ENCODE peak calls at places on chromosome 19, in eight cellular contexts. One of them, this sample, is unnamed.
A peak's percentile ranks its signal among the peaks of the same experiment; 100 is the strongest.

GRCh38 chr19:2547721-2548120 is 71.8 kb downstream of the GADD45B start:
- DNase-seq in tibial artery: no peak
- DNase-seq in CD4-positive, CD25-positive, alpha-beta regulatory T cell: no peak
- DNase-seq in left ventricle myocardium inferior: no peak
- DNase-seq in mesendoderm: no peak
- DNase-seq in A673: no peak
- DNase-seq in upper lobe of right lung: no peak
- DNase-seq in fibroblast of lung: no peak
- DNase-seq in this sample: no peak

GRCh38 chr19:50793558-50794065 is 3.4 kb downstream of the ACP4 start:
- DNase-seq in CD4-positive, CD25-positive, alpha-beta regulatory T cell: no peak
- DNase-seq in left ventricle myocardium inferior: no peak
- DNase-seq in A673: peak; percentile 39
- DNase-seq in fibroblast of lung: no peak
- DNase-seq in tibial artery: no peak
- DNase-seq in upper lobe of right lung: no peak
- DNase-seq in mesendoderm: no peak
- DNase-seq in this sample: no peak

GRCh38 chr19:12772323-12772722 is 3.0 kb downstream of the HOOK2 start:
- DNase-seq in fibroblast of lung: no peak
- DNase-seq in left ventricle myocardium inferior: peak; percentile 65
- DNase-seq in mesendoderm: no peak
- DNase-seq in tibial artery: no peak
- DNase-seq in A673: no peak
- DNase-seq in CD4-positive, CD25-positive, alpha-beta regulatory T cell: no peak
- DNase-seq in upper lobe of right lung: no peak
- DNase-seq in this sample: no peak

GRCh38 chr19:10975374-10976036 is 14.7 kb downstream of the SMARCA4 start:
- DNase-seq in fibroblast of lung: peak; percentile 77
- DNase-seq in CD4-positive, CD25-positive, alpha-beta regulatory T cell: no peak
- DNase-seq in A673: no peak
- DNase-seq in tibial artery: peak; percentile 78
- DNase-seq in mesendoderm: no peak
- DNase-seq in upper lobe of right lung: no peak
- DNase-seq in left ventricle myocardium inferior: peak; percentile 62
- DNase-seq in this sample: no peak

GRCh38 chr19:47152205-47152604 is 21.6 kb downstream of the SAE1 start:
- DNase-seq in tibial artery: no peak
- DNase-seq in A673: no peak
- DNase-seq in upper lobe of right lung: no peak
- DNase-seq in fibroblast of lung: no peak
- DNase-seq in mesendoderm: peak; percentile 58
- DNase-seq in CD4-positive, CD25-positive, alpha-beta regulatory T cell: no peak
- DNase-seq in left ventricle myocardium inferior: no peak
- DNase-seq in this sample: no peak

GRCh38 chr19:10254244-10254643 is 2.2 kb downstream of the MRPL4 start:
- DNase-seq in fibroblast of lung: no peak
- DNase-seq in mesendoderm: no peak
- DNase-seq in A673: no peak
- DNase-seq in left ventricle myocardium inferior: no peak
- DNase-seq in tibial artery: no peak
- DNase-seq in CD4-positive, CD25-positive, alpha-beta regulatory T cell: no peak
- DNase-seq in upper lobe of right lung: no peak
- DNase-seq in this sample: no peak

GRCh38 chr19:4031420-4031819 is 23.9 kb downstream of the PIAS4 start:
- DNase-seq in fibroblast of lung: no peak
- DNase-seq in mesendoderm: no peak
- DNase-seq in CD4-positive, CD25-positive, alpha-beta regulatory T cell: no peak
- DNase-seq in upper lobe of right lung: no peak
- DNase-seq in tibial artery: no peak
- DNase-seq in left ventricle myocardium inferior: no peak
- DNase-seq in A673: no peak
- DNase-seq in this sample: no peak

GRCh38 chr19:47239610-47240296 is 8.8 kb upstream of the BBC3 start:
- DNase-seq in left ventricle myocardium inferior: peak; percentile 40
- DNase-seq in upper lobe of right lung: peak; percentile 75
- DNase-seq in CD4-positive, CD25-positive, alpha-beta regulatory T cell: peak; percentile 65
- DNase-seq in mesendoderm: no peak
- DNase-seq in A673: peak; percentile 71
- DNase-seq in tibial artery: peak; percentile 85
- DNase-seq in fibroblast of lung: peak; percentile 37
- DNase-seq in this sample: no peak

GRCh38 chr19:511101-511841 is 4.0 kb downstream of the TPGS1 start:
- DNase-seq in A673: peak; percentile 84
- DNase-seq in fibroblast of lung: no peak
- DNase-seq in tibial artery: no peak
- DNase-seq in CD4-positive, CD25-positive, alpha-beta regulatory T cell: peak; percentile 94
- DNase-seq in mesendoderm: peak; percentile 95
- DNase-seq in left ventricle myocardium inferior: no peak
- DNase-seq in upper lobe of right lung: peak; percentile 72
- DNase-seq in this sample: no peak

GRCh38 chr19:6522712-6523111 is 8.1 kb upstream of the TNFSF9 start:
- DNase-seq in tibial artery: no peak
- DNase-seq in left ventricle myocardium inferior: no peak
- DNase-seq in mesendoderm: no peak
- DNase-seq in upper lobe of right lung: no peak
- DNase-seq in A673: no peak
- DNase-seq in fibroblast of lung: no peak
- DNase-seq in CD4-positive, CD25-positive, alpha-beta regulatory T cell: no peak
- DNase-seq in this sample: no peak

GRCh38 chr19:19146000-19146608 is 7.8 kb upstream of the TMEM161A start:
- DNase-seq in upper lobe of right lung: peak; percentile 89
- DNase-seq in CD4-positive, CD25-positive, alpha-beta regulatory T cell: peak; percentile 82
- DNase-seq in A673: peak; percentile 83
- DNase-seq in left ventricle myocardium inferior: peak; percentile 80
- DNase-seq in tibial artery: peak; percentile 87
- DNase-seq in mesendoderm: peak; percentile 72
- DNase-seq in fibroblast of lung: peak; percentile 49
- DNase-seq in this sample: peak; percentile 91

GRCh38 chr19:33298146-33298911 is 4.0 kb downstream of the CEBPA start:
- DNase-seq in fibroblast of lung: no peak
- DNase-seq in CD4-positive, CD25-positive, alpha-beta regulatory T cell: no peak
- DNase-seq in A673: no peak
- DNase-seq in mesendoderm: no peak
- DNase-seq in upper lobe of right lung: peak; percentile 85
- DNase-seq in tibial artery: no peak
- DNase-seq in left ventricle myocardium inferior: no peak
- DNase-seq in this sample: no peak

GRCh38 chr19:46718157-46718933 is 1.4 kb upstream of the PRKD2 start:
- DNase-seq in upper lobe of right lung: no peak
- DNase-seq in left ventricle myocardium inferior: no peak
- DNase-seq in CD4-positive, CD25-positive, alpha-beta regulatory T cell: peak; percentile 62
- DNase-seq in fibroblast of lung: no peak
- DNase-seq in mesendoderm: peak; percentile 49
- DNase-seq in tibial artery: no peak
- DNase-seq in A673: no peak
- DNase-seq in this sample: peak; percentile 31

GRCh38 chr19:47582320-47582909 is 9.5 kb upstream of the ZNF541 start:
- DNase-seq in left ventricle myocardium inferior: no peak
- DNase-seq in A673: no peak
- DNase-seq in mesendoderm: no peak
- DNase-seq in fibroblast of lung: peak; percentile 80
- DNase-seq in tibial artery: no peak
- DNase-seq in upper lobe of right lung: no peak
- DNase-seq in CD4-positive, CD25-positive, alpha-beta regulatory T cell: no peak
- DNase-seq in this sample: no peak

GRCh38 chr19:55341191-55342043 is 1.7 kb downstream of the KMT5C start:
- DNase-seq in CD4-positive, CD25-positive, alpha-beta regulatory T cell: peak; percentile 13
- DNase-seq in fibroblast of lung: peak; percentile 44
- DNase-seq in left ventricle myocardium inferior: peak; percentile 74
- DNase-seq in upper lobe of right lung: peak; percentile 91
- DNase-seq in tibial artery: peak; percentile 84
- DNase-seq in A673: no peak
- DNase-seq in mesendoderm: peak; percentile 91
- DNase-seq in this sample: peak; percentile 82

GRCh38 chr19:40284501-40285352 is at the start of gene AKT2:
- DNase-seq in A673: peak; percentile 91
- DNase-seq in CD4-positive, CD25-positive, alpha-beta regulatory T cell: peak; percentile 74
- DNase-seq in tibial artery: no peak
- DNase-seq in left ventricle myocardium inferior: peak; percentile 66
- DNase-seq in fibroblast of lung: peak; percentile 49
- DNase-seq in upper lobe of right lung: no peak
- DNase-seq in mesendoderm: peak; percentile 90
- DNase-seq in this sample: peak; percentile 89

GRCh38 chr19:3743486-3743885 is 18.0 kb downstream of the APBA3 start:
- DNase-seq in mesendoderm: peak; percentile 25
- DNase-seq in tibial artery: no peak
- DNase-seq in A673: peak; percentile 51
- DNase-seq in fibroblast of lung: no peak
- DNase-seq in CD4-positive, CD25-positive, alpha-beta regulatory T cell: no peak
- DNase-seq in left ventricle myocardium inferior: no peak
- DNase-seq in upper lobe of right lung: no peak
- DNase-seq in this sample: no peak

GRCh38 chr19:5028229-5028886 is 59.4 kb downstream of the KDM4B start:
- DNase-seq in A673: no peak
- DNase-seq in fibroblast of lung: no peak
- DNase-seq in tibial artery: no peak
- DNase-seq in upper lobe of right lung: no peak
- DNase-seq in left ventricle myocardium inferior: no peak
- DNase-seq in CD4-positive, CD25-positive, alpha-beta regulatory T cell: no peak
- DNase-seq in mesendoderm: no peak
- DNase-seq in this sample: no peak

GRCh38 chr19:17889609-17890214 is 18.0 kb downstream of the SLC5A5 start:
- DNase-seq in A673: peak; percentile 75
- DNase-seq in fibroblast of lung: peak; percentile 46
- DNase-seq in upper lobe of right lung: no peak
- DNase-seq in left ventricle myocardium inferior: no peak
- DNase-seq in tibial artery: no peak
- DNase-seq in CD4-positive, CD25-positive, alpha-beta regulatory T cell: no peak
- DNase-seq in mesendoderm: peak; percentile 74
- DNase-seq in this sample: peak; percentile 45

GRCh38 chr19:56066152-56067023 is 54.7 kb downstream of the ZNF787 start:
- DNase-seq in left ventricle myocardium inferior: peak; percentile 61
- DNase-seq in fibroblast of lung: peak; percentile 34
- DNase-seq in mesendoderm: peak; percentile 66
- DNase-seq in upper lobe of right lung: peak; percentile 83
- DNase-seq in tibial artery: no peak
- DNase-seq in CD4-positive, CD25-positive, alpha-beta regulatory T cell: peak; percentile 53
- DNase-seq in A673: peak; percentile 71
- DNase-seq in this sample: peak; percentile 84

GRCh38 chr19:12880551-12881171 is 588 bp downstream of the DNASE2 start:
- DNase-seq in mesendoderm: peak; percentile 41
- DNase-seq in A673: peak; percentile 43
- DNase-seq in upper lobe of right lung: peak; percentile 78
- DNase-seq in tibial artery: peak; percentile 81
- DNase-seq in left ventricle myocardium inferior: no peak
- DNase-seq in CD4-positive, CD25-positive, alpha-beta regulatory T cell: no peak
- DNase-seq in fibroblast of lung: peak; percentile 17
- DNase-seq in this sample: peak; percentile 59

GRCh38 chr19:51107406-51108065 is 673 bp downstream of the CTU1 start:
- DNase-seq in CD4-positive, CD25-positive, alpha-beta regulatory T cell: no peak
- DNase-seq in fibroblast of lung: peak; percentile 16
- DNase-seq in left ventricle myocardium inferior: no peak
- DNase-seq in upper lobe of right lung: no peak
- DNase-seq in tibial artery: no peak
- DNase-seq in mesendoderm: peak; percentile 79
- DNase-seq in A673: peak; percentile 41
- DNase-seq in this sample: no peak

GRCh38 chr19:21166436-21166835 is 24.6 kb downstream of the ZNF431 start:
- DNase-seq in fibroblast of lung: no peak
- DNase-seq in upper lobe of right lung: no peak
- DNase-seq in mesendoderm: no peak
- DNase-seq in left ventricle myocardium inferior: no peak
- DNase-seq in A673: no peak
- DNase-seq in tibial artery: no peak
- DNase-seq in CD4-positive, CD25-positive, alpha-beta regulatory T cell: no peak
- DNase-seq in this sample: no peak

GRCh38 chr19:34171877-34172660 is at the start of gene LSM14A:
- DNase-seq in tibial artery: peak; percentile 96
- DNase-seq in left ventricle myocardium inferior: peak; percentile 94
- DNase-seq in CD4-positive, CD25-positive, alpha-beta regulatory T cell: peak; percentile 94
- DNase-seq in mesendoderm: peak; percentile 94
- DNase-seq in A673: peak; percentile 95
- DNase-seq in fibroblast of lung: peak; percentile 92
- DNase-seq in upper lobe of right lung: peak; percentile 96
- DNase-seq in this sample: peak; percentile 80

GRCh38 chr19:1450735-1451669 is 1.1 kb downstream of the APC2 start:
- DNase-seq in left ventricle myocardium inferior: no peak
- DNase-seq in tibial artery: no peak
- DNase-seq in A673: no peak
- DNase-seq in upper lobe of right lung: no peak
- DNase-seq in CD4-positive, CD25-positive, alpha-beta regulatory T cell: no peak
- DNase-seq in mesendoderm: no peak
- DNase-seq in fibroblast of lung: no peak
- DNase-seq in this sample: no peak

GRCh38 chr19:10001899-10002298 is 8.4 kb downstream of the COL5A3 start:
- DNase-seq in A673: peak; percentile 32
- DNase-seq in fibroblast of lung: peak; percentile 17
- DNase-seq in mesendoderm: peak; percentile 48
- DNase-seq in left ventricle myocardium inferior: peak; percentile 63
- DNase-seq in CD4-positive, CD25-positive, alpha-beta regulatory T cell: no peak
- DNase-seq in upper lobe of right lung: no peak
- DNase-seq in tibial artery: no peak
- DNase-seq in this sample: no peak

GRCh38 chr19:38455031-38455430 is 21.5 kb downstream of the RYR1 start:
- DNase-seq in CD4-positive, CD25-positive, alpha-beta regulatory T cell: no peak
- DNase-seq in mesendoderm: peak; percentile 64
- DNase-seq in upper lobe of right lung: no peak
- DNase-seq in left ventricle myocardium inferior: no peak
- DNase-seq in A673: peak; percentile 62
- DNase-seq in fibroblast of lung: peak; percentile 15
- DNase-seq in tibial artery: no peak
- DNase-seq in this sample: peak; percentile 62

GRCh38 chr19:48637449-48637947 is 319 bp upstream of the DBP start:
- DNase-seq in tibial artery: peak; percentile 100
- DNase-seq in A673: peak; percentile 100
- DNase-seq in mesendoderm: peak; percentile 98
- DNase-seq in upper lobe of right lung: peak; percentile 100
- DNase-seq in left ventricle myocardium inferior: peak; percentile 100
- DNase-seq in CD4-positive, CD25-positive, alpha-beta regulatory T cell: peak; percentile 100
- DNase-seq in fibroblast of lung: peak; percentile 99
- DNase-seq in this sample: peak; percentile 99
- H3K4me1 ChIP-seq in tibial artery: peaks cover 5% of the 10 kb centered on the region
- H3K4me1 ChIP-seq in A673: peaks cover 35% of the 10 kb centered on the region
- H3K4me1 ChIP-seq in mesendoderm: peaks cover 10% of the 10 kb centered on the region
- H3K4me1 ChIP-seq in upper lobe of right lung: peaks cover 31% of the 10 kb centered on the region
- H3K4me1 ChIP-seq in left ventricle myocardium inferior: peaks cover 54% of the 10 kb centered on the region
- H3K4me1 ChIP-seq in CD4-positive, CD25-positive, alpha-beta regulatory T cell: peaks cover 43% of the 10 kb centered on the region
- H3K4me1 ChIP-seq in fibroblast of lung: peaks cover 37% of the 10 kb centered on the region
- H3K4me1 ChIP-seq in this sample: peaks cover 30% of the 10 kb centered on the region

GRCh38 chr19:29084266-29084665 is 128.7 kb downstream of the UQCRFS1 start:
- DNase-seq in CD4-positive, CD25-positive, alpha-beta regulatory T cell: no peak
- DNase-seq in fibroblast of lung: no peak
- DNase-seq in mesendoderm: peak; percentile 40
- DNase-seq in upper lobe of right lung: no peak
- DNase-seq in tibial artery: no peak
- DNase-seq in left ventricle myocardium inferior: no peak
- DNase-seq in A673: no peak
- DNase-seq in this sample: no peak
- H3K4me1 ChIP-seq in CD4-positive, CD25-positive, alpha-beta regulatory T cell: no peaks in the 10 kb centered on the region
- H3K4me1 ChIP-seq in fibroblast of lung: no peaks in the 10 kb centered on the region
- H3K4me1 ChIP-seq in mesendoderm: no peaks in the 10 kb centered on the region
- H3K4me1 ChIP-seq in upper lobe of right lung: no peaks in the 10 kb centered on the region
- H3K4me1 ChIP-seq in tibial artery: no peaks in the 10 kb centered on the region
- H3K4me1 ChIP-seq in left ventricle myocardium inferior: no peaks in the 10 kb centered on the region
- H3K4me1 ChIP-seq in A673: no peaks in the 10 kb centered on the region
- H3K4me1 ChIP-seq in this sample: no peaks in the 10 kb centered on the region

GRCh38 chr19:16118489-16119033 is 6.9 kb downstream of the RAB8A start:
- DNase-seq in left ventricle myocardium inferior: no peak
- DNase-seq in A673: no peak
- DNase-seq in fibroblast of lung: no peak
- DNase-seq in mesendoderm: no peak
- DNase-seq in tibial artery: peak; percentile 74
- DNase-seq in upper lobe of right lung: peak; percentile 72
- DNase-seq in CD4-positive, CD25-positive, alpha-beta regulatory T cell: no peak
- DNase-seq in this sample: no peak
- H3K4me1 ChIP-seq in left ventricle myocardium inferior: peaks cover 30% of the 10 kb centered on the region
- H3K4me1 ChIP-seq in A673: peaks cover 5% of the 10 kb centered on the region
- H3K4me1 ChIP-seq in fibroblast of lung: no peaks in the 10 kb centered on the region
- H3K4me1 ChIP-seq in mesendoderm: no peaks in the 10 kb centered on the region
- H3K4me1 ChIP-seq in tibial artery: no peaks in the 10 kb centered on the region
- H3K4me1 ChIP-seq in upper lobe of right lung: peaks cover 23% of the 10 kb centered on the region
- H3K4me1 ChIP-seq in CD4-positive, CD25-positive, alpha-beta regulatory T cell: peaks cover 44% of the 10 kb centered on the region
- H3K4me1 ChIP-seq in this sample: no peaks in the 10 kb centered on the region

GRCh38 chr19:42270346-42271044 is 1.4 kb downstream of the CIC start:
- DNase-seq in A673: peak; percentile 72
- DNase-seq in fibroblast of lung: peak; percentile 61
- DNase-seq in mesendoderm: no peak
- DNase-seq in left ventricle myocardium inferior: no peak
- DNase-seq in upper lobe of right lung: peak; percentile 80
- DNase-seq in CD4-positive, CD25-positive, alpha-beta regulatory T cell: peak; percentile 66
- DNase-seq in tibial artery: peak; percentile 94
- DNase-seq in this sample: no peak
- H3K4me1 ChIP-seq in A673: peaks cover 18% of the 10 kb centered on the region
- H3K4me1 ChIP-seq in fibroblast of lung: peaks cover 13% of the 10 kb centered on the region
- H3K4me1 ChIP-seq in mesendoderm: peaks cover 2% of the 10 kb centered on the region
- H3K4me1 ChIP-seq in left ventricle myocardium inferior: peaks cover 48% of the 10 kb centered on the region
- H3K4me1 ChIP-seq in upper lobe of right lung: peaks cover 34% of the 10 kb centered on the region
- H3K4me1 ChIP-seq in CD4-positive, CD25-positive, alpha-beta regulatory T cell: peaks cover 35% of the 10 kb centered on the region
- H3K4me1 ChIP-seq in tibial artery: no peaks in the 10 kb centered on the region
- H3K4me1 ChIP-seq in this sample: peaks cover 10% of the 10 kb centered on the region